ENCODE peak calls at places on chromosomes 6 and 20, in six cellular contexts. B is HepG2, G is astrocyte, M is Peyer's patch, U is neural progenitor cell, V is hepatocyte. N is an unnamed sample.

GRCh38 chr6:26025047-26025893 is 62.0 kb upstream of the HFE start:
- DNase-seq in B (peak; percentile 63), G (peak; percentile 88), M (no peak), U (no peak), V (peak; percentile 67), N (no peak)

GRCh38 chr20:60224914-60225313 is 266.7 kb downstream of the CDH26 start:
- DNase-seq in B (peak; percentile 38), G (no peak), M (no peak), U (peak; percentile 61), V (peak; percentile 23), N (peak; percentile 43)

GRCh38 chr6:128493877-128494276 is 26.5 kb downstream of the PTPRK start:
- DNase-seq in B (no peak), G (no peak), M (no peak), U (no peak), V (no peak), N (no peak)

GRCh38 chr6:165717732-165718465 is 54.9 kb upstream of the PDE10A start:
- DNase-seq in B (no peak), G (peak; percentile 78), M (no peak), U (no peak), V (no peak), N (no peak)

GRCh38 chr20:24873015-24873620 is 76.0 kb upstream of the CST7 start:
- DNase-seq in B (no peak), G (no peak), M (no peak), U (no peak), V (no peak), N (no peak)

GRCh38 chr20:2626853-2627541 is 25.4 kb upstream of the NOP56 start:
- DNase-seq in B (peak; percentile 80), G (peak; percentile 70), M (peak; percentile 62), U (no peak), V (no peak), N (peak; percentile 41)

GRCh38 chr6:52416629-52417151 is 3.5 kb upstream of the EFHC1 start:
- DNase-seq in B (peak; percentile 84), G (peak; percentile 61), M (no peak), U (peak; percentile 56), V (peak; percentile 67), N (peak; percentile 74)

GRCh38 chr6:114039835-114040234 is 68.9 kb upstream of the HDAC2 start:
- DNase-seq in B (no peak), G (no peak), M (no peak), U (no peak), V (no peak), N (no peak)

GRCh38 chr20:58985656-58986055 is 4.6 kb downstream of the NELFCD start:
- DNase-seq in B (no peak), G (no peak), M (no peak), U (no peak), V (no peak), N (no peak)

GRCh38 chr6:21780601-21781000 is 187.1 kb downstream of the SOX4 start:
- DNase-seq in B (no peak), G (no peak), M (no peak), U (peak; percentile 49), V (no peak), N (no peak)

DNA sequence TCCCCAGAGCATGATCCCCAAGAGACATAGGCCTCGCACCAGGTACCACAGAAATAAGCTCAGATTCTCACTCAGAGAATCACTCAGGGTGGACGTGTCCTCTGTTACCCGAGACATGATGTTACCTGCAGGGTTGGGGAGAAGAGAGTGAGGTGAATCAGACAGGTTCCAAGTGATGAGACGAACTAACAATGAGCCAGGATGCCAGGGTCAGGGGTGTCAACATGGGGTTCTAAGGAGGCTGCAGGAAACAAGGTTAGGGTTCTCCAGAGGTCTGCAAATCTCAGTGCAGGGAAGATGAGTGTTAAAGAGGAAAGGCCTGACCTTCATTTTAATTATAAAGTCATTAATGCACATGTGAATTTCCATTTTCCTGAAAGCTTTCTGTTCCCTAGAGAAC is 2.5 kb downstream of the TAP1 start:
- DNase-seq in B (no peak), G (no peak), M (no peak), U (no peak), V (no peak), N (no peak)
- H3K27me3 ChIP-seq in B (no peaks in the 10 kb centered on the region), G (peaks cover 3% of the 10 kb centered on the region), M (no peaks in the 10 kb centered on the region), U (peaks cover 47% of the 10 kb centered on the region), V (peaks cover 19% of the 10 kb centered on the region), N (no peaks in the 10 kb centered on the region)

GRCh38 chr20:7843613-7844012 is 96.6 kb downstream of the HAO1 start:
- DNase-seq in B (no peak), G (peak; percentile 6), M (no peak), U (no peak), V (peak; percentile 9), N (peak; percentile 33)

GRCh38 chr20:7841967-7842301 is 98.3 kb downstream of the HAO1 start:
- DNase-seq in B (no peak), G (peak; percentile 95), M (no peak), U (peak; percentile 5), V (peak; percentile 38), N (peak; percentile 95)

GRCh38 chr20:7836076-7836475 is 104.2 kb downstream of the HAO1 start:
- DNase-seq in B (no peak), G (peak; percentile 4), M (no peak), U (no peak), V (no peak), N (no peak)

GRCh38 chr20:7841291-7841966 is 98.8 kb downstream of the HAO1 start:
- DNase-seq in B (no peak), G (peak; percentile 85), M (no peak), U (no peak), V (no peak), N (peak; percentile 43)
- H3K4me3 ChIP-seq in B (no peak overlapping the region), G (peak overlapping the region; percentile 11), M (no peak overlapping the region), U (no peak overlapping the region), V (no peak overlapping the region), N (no peak overlapping the region)

GRCh38 chr20:32059189-32059588 is 7.1 kb downstream of the HCK start:
- DNase-seq in B (no peak), G (no peak), M (no peak), U (no peak), V (no peak), N (no peak)
- H3K27me3 ChIP-seq in B (peaks cover 11% of the 10 kb centered on the region), G (peaks cover 22% of the 10 kb centered on the region), M (no peaks in the 10 kb centered on the region), U (peaks cover 38% of the 10 kb centered on the region), V (peaks cover 56% of the 10 kb centered on the region), N (peaks cover 29% of the 10 kb centered on the region)

GRCh38 chr6:32975886-32976285 is 7.5 kb downstream of the BRD2 start:
- DNase-seq in B (no peak), G (no peak), M (no peak), U (no peak), V (no peak), N (no peak)
- H3K4me3 ChIP-seq in B (no peak overlapping the region), G (peak overlapping the region; percentile 92), M (no peak overlapping the region), U (peak overlapping the region; percentile 95), V (no peak overlapping the region), N (peak overlapping the region; percentile 80)

GRCh38 chr6:31299947-31300346 is 28.1 kb upstream of the HLA-C start:
- DNase-seq in B (peak; percentile 51), G (no peak), M (no peak), U (no peak), V (no peak), N (no peak)
- H3K27me3 ChIP-seq in B (no peaks in the 10 kb centered on the region), G (peaks cover 21% of the 10 kb centered on the region), M (no peaks in the 10 kb centered on the region), U (peaks cover 1% of the 10 kb centered on the region), V (peaks cover 17% of the 10 kb centered on the region), N (no peaks in the 10 kb centered on the region)

GRCh38 chr6:69832558-69832957 is 33.8 kb upstream of the COL19A1 start:
- DNase-seq in B (no peak), G (no peak), M (no peak), U (no peak), V (no peak), N (no peak)

GRCh38 chr6:69835414-69836179 is 30.8 kb upstream of the COL19A1 start:
- DNase-seq in B (peak; percentile 41), G (peak; percentile 47), M (no peak), U (peak; percentile 68), V (peak; percentile 74), N (no peak)
- H3K4me3 ChIP-seq in B (no peak overlapping the region), G (peak overlapping the region; percentile 15), M (no peak overlapping the region), U (no peak overlapping the region), V (no peak overlapping the region), N (peak overlapping the region; percentile 39)